ENCODE peak calls at places on chromosomes 3 and 15, in five cellular contexts. O, W, Y, F and V are unnamed samples.

GRCh38 chr15:65862682-65863081 is 6.6 kb upstream of the RAB11A start:
- DNase-seq in F (peak), W (no peak), Y (peak), O (no peak), V (peak)

GRCh38 chr3:23945903-23946751 is 1.0 kb downstream of the NR1D2 start:
- DNase-seq in Y (peak), W (peak), F (peak), O (peak), V (peak)

GRCh38 chr15:67100808-67101581 is 35.6 kb downstream of the SMAD3 start:
- DNase-seq in O (no peak), Y (no peak), W (no peak), F (no peak), V (no peak)

GRCh38 chr15:60972866-60973265 is 256.2 kb downstream of the RORA start:
- DNase-seq in O (no peak), F (no peak), W (peak), Y (peak), V (no peak)

GRCh38 chr3:29171583-29171990 is 109.3 kb upstream of the RBMS3 start:
- DNase-seq in O (no peak), Y (no peak), W (no peak), F (no peak), V (no peak)

GRCh38 chr15:64157599-64158125 is 5.2 kb downstream of the PPIB start:
- DNase-seq in F (no peak), W (no peak), Y (no peak), O (no peak), V (no peak)

GRCh38 chr3:38054166-38054991 is 15.4 kb downstream of the DLEC1 start:
- DNase-seq in Y (no peak), W (no peak), F (no peak), O (no peak), V (no peak)

GRCh38 chr3:129121016-129121791 is 400 bp downstream of the RAB43 start:
- DNase-seq in W (peak), O (no peak), Y (no peak), F (no peak), V (no peak)

GRCh38 chr3:194203482-194204035 is 67.6 kb downstream of the HES1 start:
- DNase-seq in W (no peak), F (no peak), O (no peak), Y (no peak), V (peak)

GRCh38 chr3:10352146-10352911 is 31.4 kb upstream of the SEC13 start:
- DNase-seq in Y (peak), F (no peak), W (no peak), O (no peak), V (no peak)

GRCh38 chr3:150419076-150419868 is 11.2 kb downstream of the TSC22D2 start:
- DNase-seq in F (no peak), O (no peak), W (no peak), Y (no peak), V (no peak)

GRCh38 chr3:73582535-73582934 is 42.2 kb downstream of the PDZRN3 start:
- DNase-seq in O (no peak), W (no peak), F (no peak), Y (no peak), V (no peak)

GRCh38 chr3:196740476-196741400 is 1.1 kb downstream of the PAK2 start:
- DNase-seq in Y (peak), W (no peak), F (no peak), O (peak), V (no peak)

GRCh38 chr3:30269751-30270445 is 336.5 kb upstream of the TGFBR2 start:
- DNase-seq in Y (no peak), W (no peak), O (no peak), F (no peak), V (no peak)

GRCh38 chr15:90214553-90215205 is 13.5 kb downstream of the SEMA4B start:
- DNase-seq in O (no peak), F (no peak), Y (no peak), W (no peak), V (no peak)

GRCh38 chr3:35723480-35724097 is 84.3 kb downstream of the ARPP21 start:
- DNase-seq in O (no peak), W (no peak), F (no peak), Y (no peak), V (no peak)

GRCh38 chr3:150268426-150269321 is 139.4 kb upstream of the TSC22D2 start:
- DNase-seq in W (no peak), F (no peak), Y (peak), O (no peak), V (no peak)

GRCh38 chr3:136350132-136350531 is 100.0 kb downstream of the PCCB start:
- DNase-seq in F (no peak), O (no peak), Y (peak), W (peak), V (no peak)

GRCh38 chr3:117202415-117202814 is 492.8 kb downstream of the TUSC7 start:
- DNase-seq in F (no peak), Y (no peak), W (no peak), O (no peak), V (no peak)

GRCh38 chr3:39934696-39935095 is 125.3 kb downstream of the MYRIP start:
- DNase-seq in Y (no peak), W (no peak), O (no peak), F (no peak), V (no peak)

GRCh38 chr15:32956006-32956405 is 238.2 kb downstream of the GREM1 start:
- DNase-seq in Y (peak), O (no peak), F (no peak), W (peak), V (no peak)

GRCh38 chr3:42489116-42489936 is 13.1 kb upstream of the VIPR1 start:
- DNase-seq in Y (no peak), W (no peak), F (no peak), O (peak), V (no peak)

GRCh38 chr3:107367353-107367752 is 9.9 kb upstream of the CCDC54 start:
- DNase-seq in O (no peak), W (peak), Y (peak), F (no peak), V (no peak)

GRCh38 chr3:174159629-174160028 is 699.5 kb upstream of the NAALADL2 start:
- DNase-seq in Y (no peak), W (no peak), F (no peak), O (no peak), V (no peak)

GRCh38 chr3:122100591-122101491 is 45.7 kb downstream of the CD86 start:
- DNase-seq in O (no peak), F (no peak), W (no peak), Y (no peak), V (peak)

GRCh38 chr3:72270730-72271129 is 485.8 kb upstream of the PROK2 start:
- DNase-seq in W (no peak), Y (no peak), O (no peak), F (no peak), V (no peak)

GRCh38 chr15:69145694-69146492 is 14.5 kb upstream of the GLCE start:
- DNase-seq in Y (no peak), F (no peak), W (no peak), O (no peak), V (no peak)

GRCh38 chr15:51030649-51031316 is 63.9 kb downstream of the TNFAIP8L3 start:
- DNase-seq in O (peak), Y (peak), F (no peak), W (peak), V (no peak)

GRCh38 chr3:121956363-121956762 is 62.2 kb downstream of the SLC15A2 start:
- DNase-seq in O (no peak), F (no peak), W (no peak), Y (no peak), V (no peak)

GRCh38 chr15:48336940-48337339 is 5.7 kb downstream of the DUT start:
- DNase-seq in Y (no peak), W (no peak), F (no peak), O (no peak), V (no peak)

GRCh38 chr3:99706410-99706809 is 68.0 kb downstream of the COL8A1 start:
- DNase-seq in W (no peak), Y (no peak), O (no peak), F (no peak), V (no peak)

GRCh38 chr3:103203431-103203830 is 768.6 kb downstream of the ZPLD1 start:
- DNase-seq in F (no peak), Y (no peak), O (no peak), W (no peak), V (no peak)

GRCh38 chr15:98124576-98124975 is 164.1 kb downstream of the ARRDC4 start:
- DNase-seq in Y (no peak), W (no peak), F (no peak), O (no peak), V (no peak)

GRCh38 chr15:82648257-82649103 is 1.3 kb upstream of the CPEB1 start:
- DNase-seq in W (no peak), O (no peak), F (no peak), Y (peak), V (no peak)

GRCh38 chr15:29088666-29089065 is 181.0 kb downstream of the NSMCE3 start:
- DNase-seq in O (no peak), W (no peak), Y (no peak), F (no peak), V (peak)

GRCh38 chr3:29065211-29065785 is 215.6 kb upstream of the RBMS3 start:
- DNase-seq in Y (peak), O (peak), W (peak), F (peak), V (no peak)

GRCh38 chr3:1330107-1330506 is 237.3 kb downstream of the CNTN6 start:
- DNase-seq in W (no peak), O (no peak), F (no peak), Y (no peak), V (no peak)

GRCh38 chr3:137420198-137420995 is 343.7 kb upstream of the SOX14 start:
- DNase-seq in O (no peak), W (no peak), F (no peak), Y (no peak), V (no peak)

GRCh38 chr3:33919312-33919711 is 120.9 kb downstream of the PDCD6IP start:
- DNase-seq in F (no peak), W (no peak), Y (no peak), O (no peak), V (no peak)

GRCh38 chr15:96177279-96177678 is 153.2 kb upstream of the NR2F2 start:
- DNase-seq in W (no peak), Y (no peak), F (no peak), O (no peak), V (no peak)
- TF ChIP-seq CTCF in W (no peak), Y (no peak), F (no peak), O (no peak), V (no peak)

GRCh38 chr3:15693340-15693739 is 91.8 kb downstream of the BTD start:
- DNase-seq in F (no peak), W (no peak), Y (no peak), O (no peak), V (no peak)
- TF ChIP-seq CTCF in F (no peak), W (no peak), Y (no peak), O (no peak), V (no peak)

GRCh38 chr3:113643583-113643982 is 52.9 kb downstream of the USF3 start:
- DNase-seq in W (no peak), F (no peak), Y (no peak), O (no peak), V (no peak)

GRCh38 chr3:113638910-113639309 is 57.5 kb downstream of the USF3 start:
- DNase-seq in Y (no peak), F (no peak), W (no peak), O (no peak), V (no peak)

GRCh38 chr3:113634782-113635474 is 61.5 kb downstream of the USF3 start:
- DNase-seq in Y (no peak), O (no peak), W (peak), F (no peak), V (no peak)

GRCh38 chr3:113637756-113638155 is 58.7 kb downstream of the USF3 start:
- DNase-seq in O (no peak), Y (no peak), F (no peak), W (no peak), V (no peak)

DNA sequence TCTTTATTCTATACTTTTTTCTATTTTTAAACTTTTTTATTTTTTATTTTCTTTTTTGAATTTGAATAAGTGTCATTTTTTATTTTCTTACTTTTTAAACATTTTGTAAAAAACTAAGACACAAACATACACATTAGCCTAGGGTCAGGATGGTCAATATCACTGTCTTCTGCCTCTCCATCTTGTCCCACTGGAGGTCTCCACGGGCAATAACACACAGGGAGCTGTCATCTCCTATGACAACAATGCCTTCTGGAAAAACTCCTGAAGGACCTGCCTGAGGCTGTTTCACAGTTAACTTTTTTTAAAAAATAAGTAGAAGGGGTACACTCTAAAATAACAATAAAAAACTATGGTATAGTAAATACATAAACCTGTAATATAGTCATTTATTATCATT is 56.8 kb downstream of the USF3 start:
- DNase-seq in F (no peak), O (no peak), Y (no peak), W (no peak), V (no peak)
- TF ChIP-seq CTCF in F (no peak), O (no peak), Y (no peak), W (no peak), V (no peak)

DNA sequence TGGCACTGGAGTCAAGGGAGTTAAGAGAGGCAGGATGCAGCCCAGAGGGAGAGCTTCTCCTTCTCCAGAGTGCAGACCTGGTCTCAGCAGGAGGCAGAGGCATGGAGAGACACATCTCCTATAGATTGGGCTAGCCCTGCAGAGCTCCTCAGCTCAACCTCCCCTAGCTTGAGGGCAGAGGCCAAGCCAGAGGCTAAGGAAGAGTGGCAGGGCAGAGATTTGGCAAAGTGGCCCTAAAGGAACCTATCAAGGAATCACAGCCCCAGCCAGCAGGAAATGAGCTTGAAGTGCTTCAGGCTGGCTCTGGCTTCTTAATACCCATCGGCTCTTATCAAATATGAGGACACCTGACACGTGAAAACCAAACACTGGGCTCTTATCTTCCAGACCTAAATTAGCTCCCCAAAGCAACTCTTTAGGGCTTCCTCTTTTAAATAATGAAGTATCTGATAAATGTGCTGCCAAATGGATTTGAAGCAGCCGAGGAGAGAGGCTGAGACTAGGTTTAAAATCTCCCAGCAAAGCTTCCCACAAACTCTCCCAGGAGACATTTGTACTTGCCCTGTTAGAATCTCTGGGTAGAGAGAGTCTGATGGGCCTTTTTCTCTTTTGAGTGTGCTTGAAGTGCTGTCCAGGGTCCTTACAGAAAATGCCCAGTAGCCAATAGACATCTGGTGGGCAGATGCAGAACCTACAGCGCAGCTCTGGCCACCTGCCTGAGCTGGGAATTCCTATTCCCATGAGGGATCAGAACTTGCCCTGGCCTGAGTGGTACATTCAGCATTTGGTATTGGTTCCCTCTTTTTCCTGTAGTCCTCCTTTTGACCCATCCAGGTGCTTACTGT is 271.4 kb downstream of the CLSTN2 start:
- DNase-seq in Y (no peak), F (no peak), W (peak), O (no peak), V (no peak)
- TF ChIP-seq CTCF in Y (no peak), F (no peak), W (peak), O (no peak), V (no peak)

GRCh38 chr3:105927720-105928119 is 58.9 kb upstream of the CBLB start:
- DNase-seq in O (no peak), F (no peak), W (no peak), Y (no peak), V (no peak)
- TF ChIP-seq CTCF in O (no peak), F (no peak), W (no peak), Y (no peak), V (no peak)

DNA sequence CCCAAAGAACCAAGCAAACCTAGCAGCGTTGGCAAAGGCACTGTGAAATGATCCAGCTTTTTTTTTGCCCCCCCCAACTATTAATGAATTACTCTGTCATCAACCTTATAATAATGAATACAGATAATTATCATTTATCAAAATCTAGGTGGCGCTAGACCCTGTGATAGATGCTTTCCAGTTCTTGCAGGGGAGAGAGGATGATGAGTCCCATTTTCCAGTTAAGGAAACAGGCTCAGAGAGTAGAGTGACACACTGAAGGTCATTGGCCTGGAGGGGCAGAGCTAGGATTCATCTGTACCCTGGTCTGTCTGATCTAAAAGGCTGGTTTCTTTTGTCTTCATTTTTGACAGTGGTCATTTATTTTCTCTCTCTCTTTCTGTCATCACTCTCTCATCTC is 5.0 kb downstream of the ACOX2 start:
- DNase-seq in W (no peak), O (no peak), F (no peak), Y (no peak), V (no peak)
- TF ChIP-seq CTCF in W (peak), O (no peak), F (no peak), Y (no peak), V (no peak)

GRCh38 chr3:49607105-49607591 is 52.9 kb downstream of the BSN start:
- DNase-seq in F (no peak), Y (no peak), O (no peak), W (no peak), V (no peak)

GRCh38 chr3:49606427-49606826 is 52.1 kb downstream of the BSN start:
- DNase-seq in O (no peak), Y (no peak), W (no peak), F (no peak), V (no peak)

GRCh38 chr3:49609815-49610214 is 55.5 kb downstream of the BSN start:
- DNase-seq in Y (no peak), O (no peak), W (no peak), F (no peak), V (no peak)

GRCh38 chr3:49609314-49609713 is 55.0 kb downstream of the BSN start:
- DNase-seq in O (no peak), F (no peak), Y (no peak), W (no peak), V (no peak)

DNA sequence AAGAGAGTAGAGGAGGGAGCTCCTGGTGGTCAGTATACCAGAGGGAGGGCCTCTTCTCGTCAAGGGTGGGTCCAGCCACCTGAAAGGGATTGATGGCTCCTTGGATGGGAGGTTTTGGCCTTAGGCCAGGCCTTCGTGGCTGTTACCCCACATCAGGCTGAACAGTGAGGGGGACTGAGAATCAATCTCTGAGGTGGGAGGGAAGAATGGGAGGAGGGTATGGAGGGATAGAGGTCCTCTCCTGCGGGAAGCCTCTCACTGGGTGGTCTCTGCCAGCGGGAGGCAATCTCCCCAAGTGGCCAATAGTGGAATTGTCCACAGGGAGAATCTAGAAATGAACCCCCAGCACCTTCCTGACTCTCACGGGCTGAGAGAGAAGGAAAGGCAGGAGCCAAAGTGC is 53.5 kb downstream of the BSN start:
- DNase-seq in F (no peak), W (no peak), Y (no peak), O (no peak), V (no peak)
- TF ChIP-seq CTCF in F (no peak), W (peak), Y (peak), O (no peak), V (peak)